ENCODE peak calls at places on chromosome 5, in six cellular contexts. One of them, this sample, is unnamed.

GRCh38 chr5:161230222-161230621 is 316.3 kb downstream of the GABRB2 start:
- DNase-seq in HCT116: no peak
- DNase-seq in pancreas: peak; percentile 66
- DNase-seq in psoas muscle: no peak
- DNase-seq in GM12878: no peak
- DNase-seq in prostate gland: peak; percentile 55
- DNase-seq in this sample: no peak

GRCh38 chr5:17190799-17191391 is 26.5 kb upstream of the BASP1 start:
- DNase-seq in HCT116: no peak
- DNase-seq in pancreas: no peak
- DNase-seq in psoas muscle: no peak
- DNase-seq in GM12878: no peak
- DNase-seq in prostate gland: no peak
- DNase-seq in this sample: no peak

GRCh38 chr5:54658014-54658413 is 140.5 kb downstream of the SNX18 start:
- DNase-seq in HCT116: no peak
- DNase-seq in pancreas: no peak
- DNase-seq in psoas muscle: no peak
- DNase-seq in GM12878: no peak
- DNase-seq in prostate gland: no peak
- DNase-seq in this sample: no peak

GRCh38 chr5:53481887-53482716 is 1.7 kb downstream of the FST start:
- DNase-seq in HCT116: peak; percentile 32
- DNase-seq in pancreas: peak; percentile 87
- DNase-seq in psoas muscle: peak; percentile 88
- DNase-seq in GM12878: no peak
- DNase-seq in prostate gland: peak; percentile 57
- DNase-seq in this sample: peak; percentile 29

GRCh38 chr5:1061916-1062315 is 49.9 kb downstream of the SLC12A7 start:
- DNase-seq in HCT116: no peak
- DNase-seq in pancreas: no peak
- DNase-seq in psoas muscle: no peak
- DNase-seq in GM12878: no peak
- DNase-seq in prostate gland: no peak
- DNase-seq in this sample: no peak

GRCh38 chr5:131252824-131253171 is 11.1 kb upstream of the CDC42SE2 start:
- DNase-seq in HCT116: no peak
- DNase-seq in pancreas: no peak
- DNase-seq in psoas muscle: peak; percentile 59
- DNase-seq in GM12878: peak; percentile 81
- DNase-seq in prostate gland: no peak
- DNase-seq in this sample: peak; percentile 55

GRCh38 chr5:85452322-85453025 is 1067.8 kb upstream of the EDIL3 start:
- DNase-seq in HCT116: no peak
- DNase-seq in pancreas: no peak
- DNase-seq in psoas muscle: no peak
- DNase-seq in GM12878: no peak
- DNase-seq in prostate gland: no peak
- DNase-seq in this sample: no peak

GRCh38 chr5:33332804-33333203 is 108.0 kb upstream of the TARS1 start:
- DNase-seq in HCT116: no peak
- DNase-seq in pancreas: no peak
- DNase-seq in psoas muscle: no peak
- DNase-seq in GM12878: no peak
- DNase-seq in prostate gland: no peak
- DNase-seq in this sample: no peak

GRCh38 chr5:39624890-39625289 is 200.1 kb upstream of the DAB2 start:
- DNase-seq in HCT116: no peak
- DNase-seq in pancreas: no peak
- DNase-seq in psoas muscle: no peak
- DNase-seq in GM12878: no peak
- DNase-seq in prostate gland: no peak
- DNase-seq in this sample: no peak

GRCh38 chr5:62985749-62986148 is 407.1 kb downstream of the LRRC70 start:
- DNase-seq in HCT116: no peak
- DNase-seq in pancreas: no peak
- DNase-seq in psoas muscle: no peak
- DNase-seq in GM12878: no peak
- DNase-seq in prostate gland: no peak
- DNase-seq in this sample: no peak

GRCh38 chr5:31751620-31752019 is 112.7 kb downstream of the PDZD2 start:
- DNase-seq in HCT116: no peak
- DNase-seq in pancreas: no peak
- DNase-seq in psoas muscle: no peak
- DNase-seq in GM12878: no peak
- DNase-seq in prostate gland: no peak
- DNase-seq in this sample: no peak

GRCh38 chr5:62720036-62720441 is 141.4 kb downstream of the LRRC70 start:
- DNase-seq in HCT116: peak; percentile 31
- DNase-seq in pancreas: no peak
- DNase-seq in psoas muscle: no peak
- DNase-seq in GM12878: peak; percentile 34
- DNase-seq in prostate gland: no peak
- DNase-seq in this sample: no peak

GRCh38 chr5:68047035-68047434 is 168.5 kb upstream of the PIK3R1 start:
- DNase-seq in HCT116: no peak
- DNase-seq in pancreas: no peak
- DNase-seq in psoas muscle: no peak
- DNase-seq in GM12878: no peak
- DNase-seq in prostate gland: no peak
- DNase-seq in this sample: no peak

GRCh38 chr5:104186100-104186499 is 623.5 kb upstream of the NUDT12 start:
- DNase-seq in HCT116: peak; percentile 10
- DNase-seq in pancreas: no peak
- DNase-seq in psoas muscle: peak; percentile 82
- DNase-seq in GM12878: no peak
- DNase-seq in prostate gland: no peak
- DNase-seq in this sample: no peak

GRCh38 chr5:52915176-52915875 is 73.8 kb upstream of the ITGA2 start:
- DNase-seq in HCT116: peak; percentile 70
- DNase-seq in pancreas: no peak
- DNase-seq in psoas muscle: no peak
- DNase-seq in GM12878: peak; percentile 27
- DNase-seq in prostate gland: peak; percentile 48
- DNase-seq in this sample: peak; percentile 18

DNA sequence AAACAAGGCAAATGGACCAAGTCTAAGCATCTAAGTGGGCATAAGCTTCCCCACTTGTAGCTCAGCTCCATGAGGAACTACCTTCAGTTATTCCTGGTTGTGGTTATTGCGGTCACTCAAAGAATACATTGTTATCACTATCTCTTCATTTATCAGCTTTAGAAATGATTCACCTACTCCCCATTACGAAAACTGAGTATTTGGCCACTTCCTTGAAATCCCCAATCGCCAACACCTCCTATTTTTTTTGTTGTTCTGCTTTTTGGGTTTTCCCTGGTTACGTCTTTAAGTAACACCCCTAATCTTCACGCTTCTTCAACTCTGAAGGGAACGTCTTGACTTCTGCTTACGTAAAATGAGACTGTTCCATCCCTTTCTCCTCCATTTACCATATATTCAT is 20.7 kb downstream of the MAPK9 start:
- DNase-seq in HCT116: no peak
- DNase-seq in pancreas: no peak
- DNase-seq in psoas muscle: no peak
- DNase-seq in GM12878: no peak
- DNase-seq in prostate gland: no peak
- DNase-seq in this sample: no peak
- H3K9me3 ChIP-seq in HCT116: peaks cover 16% of the 10 kb centered on the region
- H3K9me3 ChIP-seq in pancreas: no peaks in the 10 kb centered on the region
- H3K9me3 ChIP-seq in psoas muscle: peaks cover 47% of the 10 kb centered on the region
- H3K9me3 ChIP-seq in GM12878: peaks cover 13% of the 10 kb centered on the region
- H3K9me3 ChIP-seq in prostate gland: no peaks in the 10 kb centered on the region
- H3K9me3 ChIP-seq in this sample: peaks cover 12% of the 10 kb centered on the region

DNA sequence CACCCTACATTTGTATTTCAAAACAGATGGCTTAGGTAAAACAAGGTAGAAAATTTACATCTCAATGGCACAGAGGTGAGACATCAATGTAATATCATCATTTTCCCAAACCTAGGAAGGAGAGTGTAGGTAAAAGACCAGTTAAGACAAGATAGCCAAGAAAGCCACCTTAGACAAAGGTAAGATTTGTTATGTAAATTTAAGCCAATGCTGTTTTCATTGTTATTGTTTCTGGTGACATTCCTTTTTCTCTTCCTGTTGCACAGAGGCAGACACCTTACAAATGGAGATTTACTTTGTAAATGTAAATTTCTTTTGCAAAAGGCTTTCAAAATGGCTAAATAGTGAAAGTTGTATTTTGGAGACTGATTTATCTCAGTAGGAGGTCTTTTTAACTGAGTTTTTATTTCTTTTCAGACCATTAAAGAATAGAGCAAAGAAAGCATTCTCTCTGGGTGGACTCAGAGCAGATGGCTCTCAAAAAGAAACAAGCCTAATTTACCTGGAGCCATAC is 159.1 kb downstream of the YIPF5 start:
- DNase-seq in HCT116: no peak
- DNase-seq in pancreas: no peak
- DNase-seq in psoas muscle: no peak
- DNase-seq in GM12878: no peak
- DNase-seq in prostate gland: no peak
- DNase-seq in this sample: no peak
- H3K9me3 ChIP-seq in HCT116: peaks cover 5% of the 10 kb centered on the region
- H3K9me3 ChIP-seq in pancreas: no peaks in the 10 kb centered on the region
- H3K9me3 ChIP-seq in psoas muscle: no peaks in the 10 kb centered on the region
- H3K9me3 ChIP-seq in GM12878: peaks cover 2% of the 10 kb centered on the region
- H3K9me3 ChIP-seq in prostate gland: no peaks in the 10 kb centered on the region
- H3K9me3 ChIP-seq in this sample: no peaks in the 10 kb centered on the region

DNA sequence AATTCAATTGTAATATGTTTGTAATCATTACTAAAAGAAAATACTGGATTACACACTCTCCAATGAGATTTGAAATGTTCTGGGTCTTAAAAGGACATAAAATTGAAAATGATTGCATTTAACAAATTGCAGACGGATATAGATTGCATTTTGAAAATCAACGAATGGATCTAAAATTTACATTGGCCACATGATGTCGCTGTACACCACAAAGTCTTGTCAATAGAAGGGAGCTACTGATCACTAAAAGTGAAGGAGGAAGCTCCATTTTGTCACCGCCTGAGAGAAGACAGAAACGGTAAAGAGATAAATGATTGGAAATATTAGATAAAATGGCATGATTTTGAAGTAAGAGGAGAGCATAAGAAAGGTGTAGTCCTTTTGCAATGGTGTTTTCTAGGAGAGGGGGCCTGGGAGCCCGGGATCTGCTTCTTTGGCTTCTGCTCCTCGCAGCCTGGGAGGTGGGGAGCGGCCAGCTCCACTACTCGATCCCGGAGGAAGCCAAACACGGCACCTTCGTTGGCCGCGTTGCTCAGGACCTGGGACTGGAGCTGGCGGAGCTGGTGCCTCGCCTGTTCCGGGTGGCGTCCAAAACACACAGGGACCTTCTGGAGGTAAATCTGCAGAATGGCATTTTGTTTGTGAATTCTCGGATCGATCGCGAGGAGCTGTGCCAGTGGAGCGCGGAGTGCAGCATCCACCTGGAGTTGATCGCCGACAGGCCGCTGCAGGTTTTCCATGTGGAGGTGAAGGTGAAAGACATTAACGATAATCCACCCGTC is at the start of gene PCDHA1:
- DNase-seq in HCT116: no peak
- DNase-seq in pancreas: no peak
- DNase-seq in psoas muscle: no peak
- DNase-seq in GM12878: no peak
- DNase-seq in prostate gland: no peak
- DNase-seq in this sample: no peak
- H3K9me3 ChIP-seq in HCT116: no peaks in the 10 kb centered on the region
- H3K9me3 ChIP-seq in pancreas: no peaks in the 10 kb centered on the region
- H3K9me3 ChIP-seq in psoas muscle: peaks cover 16% of the 10 kb centered on the region
- H3K9me3 ChIP-seq in GM12878: peaks cover 6% of the 10 kb centered on the region
- H3K9me3 ChIP-seq in prostate gland: no peaks in the 10 kb centered on the region
- H3K9me3 ChIP-seq in this sample: peaks cover 11% of the 10 kb centered on the region

GRCh38 chr5:24703934-24704333 is 59.2 kb upstream of the CDH10 start:
- DNase-seq in HCT116: no peak
- DNase-seq in pancreas: no peak
- DNase-seq in psoas muscle: no peak
- DNase-seq in GM12878: no peak
- DNase-seq in prostate gland: no peak
- DNase-seq in this sample: no peak
- H3K9me3 ChIP-seq in HCT116: peaks cover 12% of the 10 kb centered on the region
- H3K9me3 ChIP-seq in pancreas: no peaks in the 10 kb centered on the region
- H3K9me3 ChIP-seq in psoas muscle: peaks cover 8% of the 10 kb centered on the region
- H3K9me3 ChIP-seq in GM12878: no peaks in the 10 kb centered on the region
- H3K9me3 ChIP-seq in prostate gland: no peaks in the 10 kb centered on the region
- H3K9me3 ChIP-seq in this sample: no peaks in the 10 kb centered on the region

GRCh38 chr5:176980818-176981217 is 25.8 kb downstream of the UIMC1 start:
- DNase-seq in HCT116: no peak
- DNase-seq in pancreas: no peak
- DNase-seq in psoas muscle: no peak
- DNase-seq in GM12878: no peak
- DNase-seq in prostate gland: no peak
- DNase-seq in this sample: no peak
- H3K9me3 ChIP-seq in HCT116: no peaks in the 10 kb centered on the region
- H3K9me3 ChIP-seq in pancreas: no peaks in the 10 kb centered on the region
- H3K9me3 ChIP-seq in psoas muscle: no peaks in the 10 kb centered on the region
- H3K9me3 ChIP-seq in GM12878: no peaks in the 10 kb centered on the region
- H3K9me3 ChIP-seq in prostate gland: no peaks in the 10 kb centered on the region
- H3K9me3 ChIP-seq in this sample: no peaks in the 10 kb centered on the region

GRCh38 chr5:119136666-119137318 is 65.9 kb downstream of the DMXL1 start:
- DNase-seq in HCT116: no peak
- DNase-seq in pancreas: no peak
- DNase-seq in psoas muscle: no peak
- DNase-seq in GM12878: no peak
- DNase-seq in prostate gland: no peak
- DNase-seq in this sample: no peak
- H3K9me3 ChIP-seq in HCT116: no peaks in the 10 kb centered on the region
- H3K9me3 ChIP-seq in pancreas: no peaks in the 10 kb centered on the region
- H3K9me3 ChIP-seq in psoas muscle: no peaks in the 10 kb centered on the region
- H3K9me3 ChIP-seq in GM12878: peaks cover 22% of the 10 kb centered on the region
- H3K9me3 ChIP-seq in prostate gland: no peaks in the 10 kb centered on the region
- H3K9me3 ChIP-seq in this sample: no peaks in the 10 kb centered on the region